ENCODE peak calls at places on chromosomes 6 and 20, in nine cellular contexts. X is IMR-90, K is body of pancreas, A is fibroblast of villous mesenchyme, J is endodermal cell, G is thoracic aorta, O is cardiac muscle cell, E is heart left ventricle, Y is A549. H is an unnamed sample.

GRCh38 chr6:2744206-2744771 is 6.4 kb downstream of the MYLK4 start:
- DNase-seq in K (peak), X (no peak), J (no peak), A (peak), O (no peak), E (peak), Y (peak), G (no peak), H (peak)

GRCh38 chr20:22312744-22313346 is 271.5 kb downstream of the FOXA2 start:
- DNase-seq in A (peak), K (peak), E (no peak), O (peak), G (no peak), Y (peak), J (peak), X (peak), H (peak)

GRCh38 chr6:17584241-17584803 is 15.8 kb upstream of the FAM8A1 start:
- DNase-seq in X (peak), J (peak), Y (peak), G (no peak), E (no peak), A (peak), O (peak), K (peak), H (peak)

GRCh38 chr20:18632196-18632789 is 44.4 kb downstream of the DTD1 start:
- DNase-seq in X (peak), O (peak), Y (peak), G (no peak), K (peak), J (peak), A (peak), E (peak), H (peak)

GRCh38 chr6:132133734-132134490 is 182.7 kb upstream of the CCN2 start:
- DNase-seq in J (no peak), O (no peak), G (no peak), E (no peak), X (peak), A (no peak), Y (no peak), K (peak), H (peak)

GRCh38 chr6:110064744-110065524 is 86.8 kb downstream of the GPR6 start:
- DNase-seq in X (no peak), A (no peak), E (no peak), K (no peak), O (no peak), Y (no peak), J (no peak), G (no peak), H (no peak)

GRCh38 chr6:2819891-2820814 is 21.5 kb downstream of the SERPINB1 start:
- DNase-seq in K (no peak), X (peak), O (no peak), E (no peak), J (no peak), G (no peak), Y (no peak), A (no peak), H (no peak)

GRCh38 chr6:111566873-111567517 is 38.7 kb downstream of the TRAF3IP2 start:
- DNase-seq in A (no peak), O (no peak), G (no peak), Y (no peak), E (no peak), J (no peak), X (no peak), K (no peak), H (no peak)

GRCh38 chr6:167306401-167306998 is 15.4 kb downstream of the UNC93A start:
- DNase-seq in O (no peak), K (no peak), X (no peak), A (no peak), Y (peak), J (no peak), E (no peak), G (no peak), H (peak)

GRCh38 chr6:11094411-11094851 is 797 bp downstream of the SMIM13 start:
- DNase-seq in K (peak), A (peak), G (no peak), X (peak), Y (peak), J (peak), E (peak), O (peak), H (peak)

GRCh38 chr6:117515326-117515725 is 32.9 kb downstream of the DCBLD1 start:
- DNase-seq in O (no peak), A (no peak), J (no peak), G (no peak), X (peak), Y (peak), E (no peak), K (no peak), H (peak)

GRCh38 chr20:59495894-59496510 is 108.3 kb upstream of the PHACTR3 start:
- DNase-seq in O (peak), J (peak), E (peak), Y (peak), G (no peak), A (peak), X (peak), K (peak), H (peak)

GRCh38 chr6:42104807-42105713 is 37.4 kb downstream of the C6orf132 start:
- DNase-seq in Y (no peak), E (no peak), X (no peak), G (no peak), K (no peak), A (no peak), O (no peak), J (peak), H (no peak)

GRCh38 chr6:119547024-119547423 is 197.5 kb upstream of the MAN1A1 start:
- DNase-seq in E (no peak), K (no peak), O (no peak), G (no peak), Y (no peak), X (no peak), J (peak), A (no peak), H (no peak)

GRCh38 chr20:36205026-36205425 is 31.3 kb upstream of the AAR2 start:
- DNase-seq in O (no peak), J (no peak), G (no peak), A (no peak), Y (no peak), K (no peak), E (no peak), X (no peak), H (peak)

GRCh38 chr6:36333889-36334288 is 2.8 kb downstream of the BNIP5 start:
- DNase-seq in K (no peak), E (no peak), A (no peak), G (no peak), J (peak), O (no peak), X (no peak), Y (no peak), H (peak)

GRCh38 chr20:45433316-45433715 is 17.4 kb downstream of the PIGT start:
- DNase-seq in K (peak), E (peak), Y (no peak), X (peak), G (no peak), O (no peak), J (no peak), A (peak), H (peak)

GRCh38 chr6:86537311-86537861 is 399.9 kb upstream of the HTR1E start:
- DNase-seq in G (no peak), Y (no peak), X (no peak), J (no peak), A (no peak), E (no peak), O (no peak), K (no peak), H (no peak)

GRCh38 chr20:10618611-10619245 is 55.1 kb downstream of the JAG1 start:
- DNase-seq in A (peak), O (no peak), X (no peak), E (no peak), K (no peak), G (no peak), Y (no peak), J (no peak), H (peak)

GRCh38 chr6:1383729-1384548 is 5.4 kb upstream of the FOXF2 start:
- DNase-seq in O (no peak), Y (no peak), J (peak), K (no peak), A (no peak), G (no peak), E (no peak), X (no peak), H (no peak)

GRCh38 chr20:25481235-25481917 is 73.9 kb downstream of the GINS1 start:
- DNase-seq in O (no peak), J (no peak), Y (no peak), K (no peak), X (no peak), E (no peak), G (no peak), A (no peak), H (no peak)
- TF ChIP-seq CTCF in O (no peak), J (peak), Y (no peak), K (no peak), X (no peak), E (no peak), G (no peak), A (peak), H (peak)

GRCh38 chr20:52049001-52049731 is 142.4 kb downstream of the ZFP64 start:
- DNase-seq in E (no peak), J (peak), X (peak), Y (no peak), O (peak), G (no peak), A (peak), K (no peak), H (peak)
- H3K4me3 ChIP-seq in E (no peak), J (peak), X (no peak), Y (no peak), O (no peak), G (peak), A (no peak), K (no peak), H (no peak)

GRCh38 chr20:2023151-2023550 is 29.3 kb upstream of the PDYN start:
- DNase-seq in O (no peak), E (no peak), J (no peak), K (no peak), X (no peak), Y (no peak), G (no peak), A (no peak), H (no peak)
- TF ChIP-seq CTCF in O (no peak), E (no peak), J (peak), K (no peak), X (no peak), Y (no peak), G (no peak), A (no peak), H (no peak)

GRCh38 chr6:21278078-21278790 is 315.3 kb upstream of the SOX4 start:
- DNase-seq in O (no peak), J (no peak), G (no peak), E (peak), Y (no peak), A (peak), X (no peak), K (no peak), H (peak)
- H3K4me3 ChIP-seq in O (no peak), J (no peak), G (no peak), E (no peak), Y (no peak), A (no peak), X (no peak), K (no peak), H (no peak)

GRCh38 chr20:48656661-48657211 is 171.1 kb downstream of the PREX1 start:
- DNase-seq in O (no peak), Y (peak), K (no peak), X (no peak), J (peak), A (no peak), E (peak), G (no peak), H (no peak)
- TF ChIP-seq CTCF in O (peak), Y (peak), K (no peak), X (no peak), J (peak), A (no peak), E (no peak), G (no peak), H (peak)

DNA sequence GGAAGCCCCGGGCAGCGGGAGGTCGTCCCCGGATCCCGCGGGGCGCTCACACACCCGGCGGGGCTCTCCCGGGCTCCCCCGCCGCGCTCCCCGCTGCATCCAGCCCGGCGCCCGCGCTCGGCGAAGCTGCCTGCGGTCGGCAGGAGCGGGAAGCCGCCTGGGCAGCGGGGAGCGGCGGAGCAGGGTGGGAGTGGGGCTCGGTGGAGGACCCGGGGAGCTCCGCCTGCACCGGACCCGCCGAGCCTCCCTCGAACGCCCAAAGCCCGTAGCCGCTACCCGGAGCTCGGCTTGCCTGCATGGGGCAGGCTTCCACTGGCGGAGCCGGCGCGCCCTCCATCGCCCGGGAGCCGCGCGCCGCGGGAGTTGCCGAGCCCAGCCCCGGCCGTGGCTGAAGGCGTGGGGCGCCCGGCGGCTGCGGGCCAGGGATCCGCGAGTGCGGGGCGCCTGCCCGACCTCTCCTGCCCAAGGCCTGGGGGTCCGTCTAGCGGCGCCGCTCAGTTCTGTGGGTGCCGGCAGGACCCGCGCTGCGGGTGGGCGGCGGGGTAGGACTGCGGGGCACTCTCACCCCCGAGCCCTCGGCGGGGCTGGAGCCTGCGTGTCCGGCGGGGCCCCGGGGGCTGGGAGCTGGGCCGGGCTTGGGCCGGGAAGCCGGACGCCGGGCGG is 671 bp downstream of the CDH4 start:
- DNase-seq in O (peak), X (peak), J (peak), Y (peak), E (no peak), G (no peak), K (no peak), A (peak), H (no peak)
- H3K4me3 ChIP-seq in O (peak), X (peak), J (peak), Y (peak), E (peak), G (no peak), K (no peak), A (peak), H (peak)

GRCh38 chr6:113122060-113122459 is 735.1 kb upstream of the MARCKS start:
- DNase-seq in O (peak), J (peak), X (peak), E (peak), Y (peak), K (peak), A (peak), G (no peak), H (peak)
- TF ChIP-seq CTCF in O (peak), J (peak), X (peak), E (no peak), Y (peak), K (no peak), A (peak), G (no peak), H (peak)

H was measured in fibroblast of the aortic adventitia.